ENCODE peak calls at places on chromosomes 2 and 18, in eight cellular contexts. E is psoas muscle; Y is thoracic aorta; O is fibroblast of lung; B is colonic mucosa; U is uterus; G is CD8-positive, alpha-beta memory T cell; T is PC-9. X is an unnamed sample. For H3K27me3, the result is how much of the 10 kb centered on the place peaks cover.

GRCh38 chr18:10261315-10262276 is 192.8 kb upstream of the APCDD1 start:
- DNase-seq in E (no peak), Y (no peak), O (peak), B (no peak), U (no peak), G (no peak), T (no peak), X (no peak)

GRCh38 chr2:11757101-11757500 is 10.7 kb downstream of the LPIN1 start:
- DNase-seq in E (no peak), Y (no peak), O (no peak), B (no peak), U (no peak), G (no peak), T (no peak), X (no peak)

GRCh38 chr2:119383410-119384140 is 16.8 kb downstream of the DBI start:
- DNase-seq in E (no peak), Y (no peak), O (no peak), B (peak), U (no peak), G (no peak), T (no peak), X (no peak)

GRCh38 chr2:109659356-109660045 is 45.3 kb downstream of the SOWAHC start:
- DNase-seq in E (no peak), Y (no peak), O (no peak), B (no peak), U (no peak), G (no peak), T (no peak), X (no peak)

GRCh38 chr2:51706220-51706619 is 674.3 kb upstream of the NRXN1 start:
- DNase-seq in E (no peak), Y (no peak), O (no peak), B (no peak), U (no peak), G (no peak), T (no peak), X (no peak)

GRCh38 chr2:223101340-223102039 is 49.5 kb downstream of the KCNE4 start:
- DNase-seq in E (no peak), Y (no peak), O (peak), B (peak), U (no peak), G (no peak), T (no peak), X (no peak)

GRCh38 chr2:68318686-68319396 is 908 bp downstream of the CNRIP1 start:
- DNase-seq in E (no peak), Y (no peak), O (peak), B (peak), U (peak), G (no peak), T (no peak), X (no peak)

GRCh38 chr2:37982847-37983246 is 57.8 kb downstream of the RMDN2 start:
- DNase-seq in E (no peak), Y (no peak), O (no peak), B (no peak), U (no peak), G (no peak), T (no peak), X (no peak)

GRCh38 chr18:11761553-11761952 is 72.5 kb downstream of the GNAL start:
- DNase-seq in E (no peak), Y (no peak), O (no peak), B (no peak), U (no peak), G (no peak), T (no peak), X (no peak)

GRCh38 chr2:188524519-188525113 is 232.9 kb downstream of the GULP1 start:
- DNase-seq in E (no peak), Y (no peak), O (peak), B (no peak), U (peak), G (peak), T (no peak), X (no peak)

GRCh38 chr2:118363604-118364003 is 275.3 kb downstream of the INSIG2 start:
- DNase-seq in E (no peak), Y (no peak), O (no peak), B (no peak), U (no peak), G (no peak), T (peak), X (no peak)

GRCh38 chr2:133768261-133769021 is 200.2 kb upstream of the NCKAP5 start:
- DNase-seq in E (no peak), Y (no peak), O (no peak), B (no peak), U (no peak), G (no peak), T (no peak), X (no peak)

GRCh38 chr2:160477032-160477431 is 16.6 kb downstream of the RBMS1 start:
- DNase-seq in E (no peak), Y (no peak), O (no peak), B (no peak), U (no peak), G (no peak), T (no peak), X (no peak)

GRCh38 chr18:4839639-4840038 is 357.4 kb downstream of the AKAIN1 start:
- DNase-seq in E (no peak), Y (no peak), O (no peak), B (no peak), U (no peak), G (no peak), T (no peak), X (no peak)

GRCh38 chr2:65300134-65300771 is 72.6 kb downstream of the ACTR2 start:
- DNase-seq in E (peak), Y (peak), O (peak), B (peak), U (peak), G (no peak), T (no peak), X (no peak)

GRCh38 chr2:209937893-209938292 is 64.5 kb upstream of the RPE start:
- DNase-seq in E (no peak), Y (no peak), O (peak), B (no peak), U (no peak), G (no peak), T (no peak), X (no peak)

GRCh38 chr2:64609229-64609994 is 44.3 kb downstream of the SERTAD2 start:
- DNase-seq in E (peak), Y (no peak), O (peak), B (peak), U (peak), G (peak), T (no peak), X (no peak)

GRCh38 chr2:66430906-66431619 is 3.9 kb upstream of the MEIS1 start:
- DNase-seq in E (no peak), Y (no peak), O (no peak), B (no peak), U (peak), G (no peak), T (no peak), X (no peak)

GRCh38 chr2:70043252-70043875 is 43.9 kb upstream of the PCBP1 start:
- DNase-seq in E (no peak), Y (no peak), O (no peak), B (no peak), U (no peak), G (no peak), T (no peak), X (no peak)

GRCh38 chr2:167689444-167689843 is 558.0 kb downstream of the STK39 start:
- DNase-seq in E (no peak), Y (no peak), O (no peak), B (no peak), U (no peak), G (no peak), T (no peak), X (no peak)

GRCh38 chr2:186136860-186137259 is 349.2 kb upstream of the ZC3H15 start:
- DNase-seq in E (no peak), Y (no peak), O (no peak), B (no peak), U (no peak), G (no peak), T (no peak), X (no peak)

GRCh38 chr2:56705713-56706112 is 521.9 kb downstream of the CCDC85A start:
- DNase-seq in E (no peak), Y (no peak), O (no peak), B (no peak), U (no peak), G (no peak), T (no peak), X (no peak)

GRCh38 chr2:149817206-149817605 is 229.6 kb upstream of the MMADHC start:
- DNase-seq in E (no peak), Y (no peak), O (no peak), B (no peak), U (no peak), G (no peak), T (no peak), X (peak)

GRCh38 chr2:85744771-85745601 is 8.8 kb upstream of the ATOH8 start:
- DNase-seq in E (peak), Y (no peak), O (peak), B (no peak), U (peak), G (no peak), T (no peak), X (no peak)

GRCh38 chr2:112204411-112204810 is 50.4 kb downstream of the ZC3H8 start:
- DNase-seq in E (no peak), Y (no peak), O (peak), B (no peak), U (no peak), G (no peak), T (no peak), X (no peak)

GRCh38 chr2:83305758-83306378 is 1153.2 kb downstream of the SUCLG1 start:
- DNase-seq in E (no peak), Y (no peak), O (no peak), B (no peak), U (no peak), G (no peak), T (no peak), X (no peak)

GRCh38 chr2:46460991-46461715 is 18.2 kb upstream of the TMEM247 start:
- DNase-seq in E (peak), Y (peak), O (peak), B (peak), U (peak), G (peak), T (peak), X (no peak)

GRCh38 chr2:170170281-170171035 is 7.5 kb upstream of the MYO3B start:
- DNase-seq in E (no peak), Y (no peak), O (no peak), B (no peak), U (no peak), G (no peak), T (peak), X (no peak)

GRCh38 chr18:32258558-32259204 is 68.8 kb downstream of the MEP1B start:
- DNase-seq in E (no peak), Y (no peak), O (no peak), B (no peak), U (no peak), G (no peak), T (no peak), X (no peak)

GRCh38 chr2:31255911-31256571 is 22.1 kb downstream of the EHD3 start:
- DNase-seq in E (no peak), Y (no peak), O (no peak), B (no peak), U (no peak), G (no peak), T (no peak), X (no peak)

GRCh38 chr18:21489119-21489750 is 111.3 kb downstream of the ESCO1 start:
- DNase-seq in E (no peak), Y (no peak), O (peak), B (peak), U (no peak), G (peak), T (no peak), X (no peak)

GRCh38 chr2:15159751-15160177 is 401.4 kb downstream of the NBAS start:
- DNase-seq in E (no peak), Y (no peak), O (peak), B (peak), U (no peak), G (no peak), T (no peak), X (no peak)

GRCh38 chr2:224017976-224018375 is 21.1 kb downstream of the SERPINE2 start:
- DNase-seq in E (no peak), Y (no peak), O (no peak), B (no peak), U (no peak), G (no peak), T (no peak), X (no peak)

GRCh38 chr2:148853458-148853857 is 21.6 kb upstream of the KIF5C start:
- DNase-seq in E (no peak), Y (no peak), O (no peak), B (no peak), U (no peak), G (no peak), T (no peak), X (no peak)

GRCh38 chr2:218465987-218466633 is 47.2 kb downstream of the VIL1 start:
- DNase-seq in E (no peak), Y (no peak), O (peak), B (no peak), U (no peak), G (peak), T (no peak), X (peak)

GRCh38 chr2:53991948-53992347 is 21.2 kb upstream of the PSME4 start:
- DNase-seq in E (no peak), Y (no peak), O (no peak), B (no peak), U (no peak), G (no peak), T (no peak), X (no peak)

GRCh38 chr2:237731663-237732062 is 66.9 kb upstream of the RBM44 start:
- DNase-seq in E (peak), Y (no peak), O (peak), B (no peak), U (no peak), G (no peak), T (peak), X (no peak)

GRCh38 chr18:35478520-35479435 is 19.0 kb downstream of the INO80C start:
- DNase-seq in E (no peak), Y (peak), O (peak), B (peak), U (no peak), G (no peak), T (peak), X (peak)
- H3K4me3 ChIP-seq in E (no peak), Y (no peak), O (no peak), B (no peak), U (no peak), G (no peak), T (peak), X (no peak)

GRCh38 chr2:130251865-130252620 is 53.8 kb upstream of the TUBA3E start:
- DNase-seq in E (no peak), Y (no peak), O (no peak), B (peak), U (no peak), G (no peak), T (no peak), X (no peak)

GRCh38 chr2:130251520-130251864 is 53.3 kb upstream of the TUBA3E start:
- DNase-seq in E (no peak), Y (no peak), O (peak), B (peak), U (no peak), G (no peak), T (no peak), X (no peak)

GRCh38 chr2:130252880-130253645 is 54.8 kb upstream of the TUBA3E start:
- DNase-seq in E (no peak), Y (no peak), O (peak), B (peak), U (no peak), G (no peak), T (peak), X (no peak)
- H3K27me3 ChIP-seq in E (half or more), Y (under half), O (under half), B (under half), U (under half), G (under half), T (under half), X (under half)

GRCh38 chr2:96143231-96143847 is 1.9 kb downstream of the DUSP2 start:
- DNase-seq in E (no peak), Y (no peak), O (no peak), B (no peak), U (no peak), G (no peak), T (no peak), X (no peak)
- H3K4me3 ChIP-seq in E (peak), Y (peak), O (no peak), B (peak), U (no peak), G (peak), T (no peak), X (no peak)

GRCh38 chr2:74065456-74065855 is 80.7 kb downstream of the TET3 start:
- DNase-seq in E (no peak), Y (no peak), O (no peak), B (no peak), U (no peak), G (no peak), T (no peak), X (no peak)

GRCh38 chr2:74066491-74067203 is 81.1 kb downstream of the BOLA3 start:
- DNase-seq in E (no peak), Y (no peak), O (no peak), B (no peak), U (no peak), G (no peak), T (no peak), X (no peak)

GRCh38 chr2:74067221-74067747 is 80.4 kb downstream of the BOLA3 start:
- DNase-seq in E (no peak), Y (no peak), O (no peak), B (no peak), U (no peak), G (no peak), T (no peak), X (no peak)

GRCh38 chr2:74059137-74059775 is 74.5 kb downstream of the TET3 start:
- DNase-seq in E (no peak), Y (no peak), O (no peak), B (no peak), U (no peak), G (no peak), T (no peak), X (no peak)

DNA sequence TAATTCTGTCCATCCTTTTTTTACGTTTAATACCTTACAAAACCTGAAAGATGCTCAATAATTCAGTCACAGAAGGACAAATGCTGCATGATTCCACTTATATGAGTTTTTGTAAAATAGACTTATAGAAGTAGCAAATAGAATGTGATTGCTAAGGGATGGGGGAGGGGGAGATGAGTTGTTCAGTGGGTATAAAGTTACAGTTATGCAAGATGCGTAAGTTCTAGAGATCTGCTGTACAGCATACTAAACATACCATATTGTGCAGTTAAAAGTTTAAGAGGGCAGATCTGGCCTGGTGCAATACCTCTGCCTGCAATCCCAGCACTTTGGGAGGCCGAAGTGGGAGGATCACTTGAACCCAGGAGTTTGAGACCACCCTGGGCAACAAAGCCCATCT is 78.8 kb downstream of the TET3 start:
- DNase-seq in E (no peak), Y (no peak), O (peak), B (no peak), U (no peak), G (no peak), T (no peak), X (no peak)
- H3K27me3 ChIP-seq in E (under half), Y (under half), O (under half), B (under half), U (under half), G (under half), T (under half), X (under half)

GRCh38 chr2:44172576-44172975 is 3.9 kb downstream of the PPM1B start:
- DNase-seq in E (no peak), Y (no peak), O (no peak), B (no peak), U (no peak), G (no peak), T (no peak), X (no peak)
- H3K4me3 ChIP-seq in E (no peak), Y (peak), O (no peak), B (no peak), U (no peak), G (peak), T (no peak), X (no peak)

DNA sequence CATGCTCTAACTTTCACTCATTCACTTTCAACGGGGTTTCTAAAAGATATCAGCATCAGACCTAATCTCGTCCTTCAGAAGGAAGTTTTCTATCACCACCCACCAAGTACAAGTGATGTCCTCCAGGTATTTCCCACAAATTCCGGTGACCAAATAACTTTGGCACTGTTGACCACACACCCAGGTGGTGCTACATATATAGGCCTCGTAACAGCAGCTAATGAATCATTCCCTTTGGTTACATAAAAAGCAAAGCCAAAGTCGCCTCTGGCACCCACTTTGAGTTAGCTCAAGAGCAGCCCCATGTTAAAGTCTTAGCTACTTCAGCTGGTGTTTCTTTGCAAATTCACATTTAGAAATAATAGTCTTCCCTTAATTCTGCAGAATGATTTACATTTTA is 138.2 kb upstream of the OSR1 start:
- DNase-seq in E (no peak), Y (no peak), O (no peak), B (no peak), U (no peak), G (no peak), T (no peak), X (no peak)
- H3K27me3 ChIP-seq in E (under half), Y (under half), O (under half), B (under half), U (under half), G (under half), T (under half), X (under half)

DNA sequence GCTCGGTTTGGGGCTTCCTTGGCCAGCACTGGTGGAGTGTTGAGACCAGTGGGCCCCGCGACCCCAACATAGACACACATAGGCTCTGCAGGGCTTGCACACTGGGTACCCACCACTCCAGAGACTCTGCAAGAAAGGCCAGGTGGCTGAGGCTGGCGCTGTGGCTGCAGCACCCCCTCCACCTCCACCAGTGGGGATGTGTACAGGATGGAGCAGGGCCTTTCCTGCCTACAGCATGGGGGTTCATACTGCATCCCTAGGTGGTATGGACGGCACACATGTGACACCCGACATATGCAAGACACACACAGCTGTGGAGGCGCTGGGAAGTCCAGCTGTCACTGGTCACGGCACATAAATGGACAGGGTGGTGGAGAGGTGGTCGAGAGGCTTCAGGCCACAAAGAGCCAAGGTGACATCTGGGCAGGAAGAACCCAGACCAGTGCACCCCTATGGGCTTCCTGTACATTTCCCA is 1.3 kb downstream of the RNPEPL1 start:
- DNase-seq in E (peak), Y (no peak), O (no peak), B (no peak), U (peak), G (no peak), T (no peak), X (no peak)
- H3K4me3 ChIP-seq in E (peak), Y (peak), O (peak), B (peak), U (peak), G (peak), T (peak), X (peak)

GRCh38 chr2:216560695-216561370 is 62.2 kb downstream of the RPL37A start:
- DNase-seq in E (no peak), Y (peak), O (peak), B (no peak), U (peak), G (no peak), T (no peak), X (no peak)

GRCh38 chr2:216565946-216566345 is 67.3 kb upstream of the IGFBP2 start:
- DNase-seq in E (no peak), Y (no peak), O (no peak), B (no peak), U (no peak), G (no peak), T (no peak), X (no peak)

GRCh38 chr2:216559625-216560156 is 61.0 kb downstream of the RPL37A start:
- DNase-seq in E (no peak), Y (no peak), O (no peak), B (no peak), U (no peak), G (no peak), T (no peak), X (no peak)

GRCh38 chr2:216562689-216563435 is 64.2 kb downstream of the RPL37A start:
- DNase-seq in E (no peak), Y (no peak), O (no peak), B (no peak), U (no peak), G (no peak), T (no peak), X (no peak)

DNA sequence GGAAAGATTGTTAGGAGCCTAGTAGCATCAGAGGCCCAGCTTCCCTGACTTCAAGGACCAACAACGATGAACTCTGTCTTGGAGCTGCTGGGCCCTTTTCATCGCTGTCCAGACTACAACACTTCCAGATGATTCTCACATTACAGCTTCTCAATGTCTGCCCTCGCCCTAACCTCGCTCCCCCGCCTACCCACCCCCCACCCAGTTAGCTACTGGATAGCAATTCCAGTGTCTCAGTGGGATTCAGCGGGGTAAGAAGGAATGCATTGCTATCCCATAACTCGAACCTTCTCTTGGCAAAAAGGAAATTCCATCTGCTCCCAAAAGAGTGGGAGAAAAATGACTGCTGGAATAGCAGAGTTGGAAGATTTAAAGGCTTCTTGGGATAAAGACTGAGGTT is 65.0 kb downstream of the RPL37A start:
- DNase-seq in E (no peak), Y (no peak), O (no peak), B (no peak), U (no peak), G (no peak), T (no peak), X (no peak)
- H3K27me3 ChIP-seq in E (under half), Y (under half), O (under half), B (under half), U (under half), G (under half), T (under half), X (under half)

X was measured in BJ.